ENCODE peak calls at places on chromosomes 3 and 15, in six cellular contexts. F, C, Q, J, A and P are unnamed samples.

GRCh38 chr15:101027273-101027901 is 108.2 kb downstream of the LRRK1 start:
- DNase-seq in J (peak; percentile 48), F (no peak), Q (no peak), A (no peak), C (no peak), P (no peak)

GRCh38 chr15:56356616-56357015 is 8.6 kb upstream of the TEX9 start:
- DNase-seq in C (no peak), Q (peak; percentile 77), J (peak; percentile 40), A (no peak), F (no peak), P (peak; percentile 32)

GRCh38 chr3:159634414-159634813 is 354.2 kb upstream of the IL12A start:
- DNase-seq in C (no peak), J (peak; percentile 25), Q (peak; percentile 94), F (no peak), A (no peak), P (peak; percentile 38)

GRCh38 chr3:119858957-119859356 is 77.1 kb downstream of the NR1I2 start:
- DNase-seq in J (no peak), Q (no peak), C (no peak), F (no peak), A (no peak), P (no peak)

GRCh38 chr3:105066106-105066839 is 300.4 kb upstream of the ALCAM start:
- DNase-seq in J (peak; percentile 39), A (no peak), Q (peak; percentile 46), F (no peak), C (no peak), P (no peak)

GRCh38 chr3:21750831-21751391 is at the start of gene ZNF385D:
- DNase-seq in J (peak; percentile 33), Q (peak; percentile 88), F (peak; percentile 63), A (peak; percentile 85), C (peak; percentile 72), P (peak; percentile 32)

GRCh38 chr15:73488698-73489097 is 45.7 kb downstream of the REC114 start:
- DNase-seq in A (no peak), Q (no peak), C (no peak), J (no peak), F (no peak), P (no peak)

GRCh38 chr3:42195879-42196330 is 70.1 kb downstream of the CCK start:
- DNase-seq in C (no peak), F (no peak), J (no peak), Q (no peak), A (no peak), P (peak; percentile 24)

GRCh38 chr3:154901263-154901662 is 178.9 kb upstream of the MME start:
- DNase-seq in J (no peak), F (no peak), Q (no peak), A (no peak), C (no peak), P (no peak)

GRCh38 chr3:124364230-124365022 is 365.8 kb upstream of the UMPS start:
- DNase-seq in Q (no peak), A (no peak), F (no peak), J (no peak), C (no peak), P (no peak)

GRCh38 chr15:83422090-83422489 is 25.1 kb upstream of the SH3GL3 start:
- DNase-seq in Q (no peak), C (no peak), J (no peak), A (no peak), F (no peak), P (no peak)

GRCh38 chr15:60899967-60900356 is 329.1 kb downstream of the RORA start:
- DNase-seq in C (no peak), F (no peak), A (no peak), Q (no peak), J (no peak), P (no peak)

GRCh38 chr15:72724028-72724427 is 38.0 kb downstream of the BBS4 start:
- DNase-seq in F (no peak), Q (peak; percentile 32), C (no peak), A (no peak), J (no peak), P (no peak)

GRCh38 chr3:195558602-195559001 is 15.5 kb upstream of the PPP1R2 start:
- DNase-seq in F (peak; percentile 20), Q (no peak), J (peak; percentile 74), A (no peak), C (no peak), P (peak; percentile 63)
- TF ChIP-seq CTCF in F (no peak), Q (peak; percentile 35), J (peak; percentile 69), A (no peak), C (peak; percentile 51), P (peak; percentile 50)

GRCh38 chr15:79450648-79451047 is 18.5 kb downstream of the MINAR1 start:
- DNase-seq in Q (no peak), A (no peak), C (no peak), F (no peak), J (no peak), P (peak; percentile 4)
- TF ChIP-seq CTCF in Q (no peak), A (no peak), C (no peak), F (peak; percentile 21), J (no peak), P (no peak)

GRCh38 chr3:33954956-33955355 is 156.5 kb downstream of the PDCD6IP start:
- DNase-seq in C (no peak), J (no peak), A (no peak), Q (no peak), F (no peak), P (peak; percentile 24)
- TF ChIP-seq CTCF in C (no peak), J (no peak), A (no peak), Q (peak; percentile 26), F (no peak), P (no peak)

DNA sequence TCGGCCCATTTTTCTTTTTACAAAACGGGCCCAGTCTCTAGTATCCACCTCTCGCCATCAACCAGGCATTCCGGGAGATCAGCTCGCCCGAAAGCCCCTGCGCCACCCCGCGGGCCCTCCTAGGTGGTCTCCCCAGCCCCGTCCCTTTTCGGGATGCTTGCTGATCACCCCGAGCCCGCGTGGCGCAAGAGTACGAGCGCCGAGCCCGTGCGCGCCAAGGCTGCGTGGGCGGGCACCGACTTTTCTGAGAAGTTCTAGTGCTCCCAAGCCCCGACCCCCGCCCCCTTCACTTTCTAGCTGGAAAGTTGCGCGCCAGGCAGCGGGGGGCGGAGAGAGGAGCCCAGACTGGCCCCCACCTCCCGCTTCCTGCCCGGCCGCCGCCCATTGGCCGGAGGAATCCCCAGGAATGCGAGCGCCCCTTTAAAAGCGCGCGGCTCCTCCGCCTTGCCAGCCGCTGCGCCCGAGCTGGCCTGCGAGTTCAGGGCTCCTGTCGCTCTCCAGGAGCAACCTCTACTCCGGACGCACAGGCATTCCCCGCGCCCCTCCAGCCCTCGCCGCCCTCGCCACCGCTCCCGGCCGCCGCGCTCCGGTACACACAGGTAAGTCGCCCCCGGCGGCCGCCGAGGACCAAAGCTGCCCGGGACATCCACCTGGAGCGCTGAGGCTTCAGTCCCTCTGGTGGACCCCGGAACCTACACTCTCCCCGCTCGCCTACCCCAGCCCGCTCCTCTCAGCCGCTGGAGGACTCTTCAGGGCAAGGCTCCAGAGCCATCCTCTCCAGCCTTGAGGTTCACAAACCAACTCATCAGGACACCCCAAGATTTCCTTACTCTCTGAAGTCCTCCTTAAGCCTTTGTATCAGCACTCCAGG is at the start of gene THBS1:
- DNase-seq in J (peak; percentile 88), C (peak; percentile 87), F (peak; percentile 62), A (peak; percentile 96), Q (peak; percentile 93), P (peak; percentile 89)
- TF ChIP-seq CTCF in J (no peak), C (no peak), F (no peak), A (no peak), Q (no peak), P (no peak)

GRCh38 chr3:25027639-25028038 is 400.4 kb upstream of the RARB start:
- DNase-seq in J (no peak), C (no peak), A (no peak), F (no peak), Q (no peak), P (no peak)

GRCh38 chr3:25018909-25019308 is 409.2 kb upstream of the RARB start:
- DNase-seq in A (no peak), C (no peak), Q (no peak), F (no peak), J (no peak), P (no peak)

GRCh38 chr3:25019506-25019905 is 408.6 kb upstream of the RARB start:
- DNase-seq in F (no peak), Q (no peak), A (no peak), C (no peak), J (no peak), P (no peak)

GRCh38 chr3:25021816-25022215 is 406.2 kb upstream of the RARB start:
- DNase-seq in F (no peak), A (no peak), Q (peak; percentile 51), C (no peak), J (peak; percentile 48), P (peak; percentile 33)
- TF ChIP-seq CTCF in F (peak; percentile 28), A (no peak), Q (peak; percentile 70), C (peak; percentile 78), J (peak; percentile 75), P (peak; percentile 54)

GRCh38 chr3:81496407-81497104 is 264.9 kb downstream of the GBE1 start:
- DNase-seq in A (no peak), J (peak; percentile 23), Q (no peak), C (no peak), F (no peak), P (no peak)

GRCh38 chr3:81485444-81485865 is 276.0 kb downstream of the GBE1 start:
- DNase-seq in Q (peak; percentile 88), A (no peak), J (peak; percentile 56), C (no peak), F (no peak), P (no peak)

GRCh38 chr3:81492048-81492447 is 269.4 kb downstream of the GBE1 start:
- DNase-seq in C (no peak), J (peak; percentile 8), Q (no peak), A (no peak), F (no peak), P (peak; percentile 9)

GRCh38 chr3:81490541-81491288 is 270.7 kb downstream of the GBE1 start:
- DNase-seq in C (peak; percentile 34), J (peak; percentile 90), A (peak; percentile 85), Q (peak; percentile 76), F (peak; percentile 84), P (peak; percentile 88)
- TF ChIP-seq CTCF in C (peak; percentile 75), J (peak; percentile 93), A (peak; percentile 89), Q (peak; percentile 75), F (peak; percentile 92), P (peak; percentile 73)

GRCh38 chr15:36964626-36965025 is 135.7 kb downstream of the MEIS2 start:
- DNase-seq in J (no peak), Q (no peak), A (no peak), F (no peak), C (no peak), P (no peak)
- TF ChIP-seq CTCF in J (no peak), Q (no peak), A (no peak), F (no peak), C (no peak), P (no peak)

GRCh38 chr15:48641416-48641815 is 4.1 kb downstream of the FBN1 start:
- DNase-seq in F (no peak), A (no peak), J (peak; percentile 47), C (no peak), Q (no peak), P (peak; percentile 40)
- TF ChIP-seq CTCF in F (no peak), A (no peak), J (peak; percentile 57), C (peak; percentile 51), Q (peak; percentile 37), P (peak; percentile 42)

DNA sequence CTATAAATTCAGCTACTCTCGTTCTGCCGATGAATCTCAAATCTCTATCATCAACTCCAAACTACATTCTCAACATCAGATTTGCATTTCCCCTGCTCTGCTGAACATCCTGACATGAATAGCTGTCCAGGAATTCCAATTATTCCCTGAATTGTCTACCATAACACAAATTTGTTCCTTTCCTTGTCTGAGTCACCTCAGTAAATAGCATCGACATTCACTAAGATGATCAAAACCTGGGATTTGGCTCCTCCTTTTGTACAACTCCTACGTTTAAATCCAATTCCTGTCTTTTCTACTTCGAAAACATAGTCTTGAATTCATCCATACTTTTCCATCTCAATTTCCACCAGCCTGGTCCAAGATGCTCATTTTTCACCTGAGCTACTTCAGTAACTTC is 107.0 kb downstream of the GREM1 start:
- DNase-seq in A (no peak), F (no peak), J (peak; percentile 87), Q (peak; percentile 97), C (no peak), P (peak; percentile 67)
- TF ChIP-seq CTCF in A (no peak), F (no peak), J (no peak), Q (no peak), C (no peak), P (no peak)